ENCODE peak calls at places on chromosomes 2 and 18, in seven cellular contexts. F is breast epithelium, M is AG04450, S is Peyer's patch, G is IMR-90, D is AG10803, T is fibroblast of mammary gland. X is an unnamed sample.

GRCh38 chr2:43127208-43127940 is 99.0 kb downstream of the ZFP36L2 start:
- DNase-seq in F (no peak), M (no peak), S (peak), G (no peak), D (peak), T (peak), X (no peak)

GRCh38 chr2:27027211-27027651 is 5.5 kb upstream of the TMEM214 start:
- DNase-seq in F (no peak), M (no peak), S (no peak), G (no peak), D (no peak), T (no peak), X (no peak)

GRCh38 chr2:28895189-28895893 is 874 bp downstream of the WDR43 start:
- DNase-seq in F (no peak), M (no peak), S (no peak), G (peak), D (peak), T (peak), X (no peak)

GRCh38 chr2:20483496-20483895 is 36.6 kb downstream of the RHOB start:
- DNase-seq in F (no peak), M (no peak), S (no peak), G (no peak), D (no peak), T (peak), X (no peak)

GRCh38 chr2:9897331-9897737 is 54.1 kb downstream of the TAF1B start:
- DNase-seq in F (peak), M (peak), S (no peak), G (peak), D (peak), T (peak), X (peak)

GRCh38 chr2:238290715-238291549 is 2.5 kb upstream of the PER2 start:
- DNase-seq in F (no peak), M (no peak), S (peak), G (no peak), D (no peak), T (no peak), X (no peak)

GRCh38 chr2:137659616-137660015 is 304.7 kb upstream of the HNMT start:
- DNase-seq in F (no peak), M (no peak), S (no peak), G (no peak), D (peak), T (peak), X (no peak)

GRCh38 chr2:33073018-33073417 is 126.3 kb downstream of the LTBP1 start:
- DNase-seq in F (no peak), M (no peak), S (no peak), G (peak), D (no peak), T (no peak), X (no peak)

GRCh38 chr2:1730047-1730937 is 14.0 kb downstream of the PXDN start:
- DNase-seq in F (peak), M (peak), S (no peak), G (peak), D (peak), T (peak), X (peak)

GRCh38 chr2:151192681-151193080 is 69.0 kb downstream of the RBM43 start:
- DNase-seq in F (no peak), M (no peak), S (no peak), G (no peak), D (no peak), T (no peak), X (no peak)

GRCh38 chr2:70070557-70071268 is 16.6 kb upstream of the PCBP1 start:
- DNase-seq in F (no peak), M (peak), S (no peak), G (peak), D (peak), T (peak), X (peak)

DNA sequence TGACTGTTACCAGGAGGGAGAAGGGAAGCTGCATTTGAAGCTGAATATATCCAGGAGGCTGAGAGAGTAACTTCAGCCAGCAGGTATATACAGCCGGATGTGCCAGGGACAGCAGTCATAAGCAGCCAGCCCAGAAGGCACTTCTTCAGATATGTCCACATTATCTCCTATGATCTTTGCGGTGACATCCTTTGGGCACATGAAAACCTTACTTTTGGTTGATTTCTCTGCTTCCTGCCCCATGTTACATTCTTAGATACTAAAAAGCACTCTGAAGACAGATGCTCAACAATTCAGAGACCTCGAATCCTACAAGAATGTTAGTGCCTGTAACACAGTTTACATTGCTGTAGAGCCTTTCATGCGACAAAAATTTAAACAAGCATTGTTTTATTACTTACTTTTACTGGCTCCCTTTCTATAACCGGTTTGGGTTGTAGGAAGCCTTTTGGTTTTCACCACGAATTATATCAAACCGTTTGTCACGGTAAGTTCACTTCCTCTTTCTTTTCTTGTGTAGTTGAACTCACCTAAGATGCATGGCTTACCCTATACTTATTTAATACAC is 50.3 kb upstream of the TLK1 start:
- DNase-seq in F (no peak), M (peak), S (no peak), G (peak), D (peak), T (no peak), X (no peak)
- H3K4me3 ChIP-seq in F (no peak), M (no peak), S (no peak), G (no peak), D (no peak), T (no peak), X (no peak)

DNA sequence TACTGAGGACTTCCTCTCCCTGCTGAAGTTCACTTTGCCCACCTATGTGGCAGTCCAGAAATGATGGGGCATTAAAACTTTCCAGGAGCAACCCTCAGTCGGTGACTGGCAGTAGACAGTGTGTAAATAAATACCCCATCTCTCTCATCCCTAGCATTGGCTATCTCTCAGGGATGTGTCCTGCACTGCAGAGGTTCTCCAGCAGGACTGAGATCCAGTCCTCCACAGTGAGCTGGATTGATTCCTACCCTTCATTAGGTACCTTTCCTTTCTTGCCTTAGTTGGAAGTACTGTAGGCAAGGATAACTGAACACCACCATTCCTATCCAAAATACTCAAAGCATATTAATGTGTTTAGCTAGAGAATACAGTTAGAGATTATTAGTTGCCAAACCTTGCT is 441.8 kb downstream of the SPAG16 start:
- DNase-seq in F (no peak), M (no peak), S (no peak), G (no peak), D (no peak), T (no peak), X (no peak)
- TF ChIP-seq CTCF in F (no peak), M (no peak), S (no peak), G (no peak), D (no peak), T (no peak), X (no peak)

GRCh38 chr2:95026471-95027368 is 1.2 kb downstream of the MAL start:
- DNase-seq in F (no peak), M (no peak), S (no peak), G (no peak), D (no peak), T (no peak), X (no peak)

GRCh38 chr2:95024306-95024880 is 1.1 kb upstream of the MAL start:
- DNase-seq in F (no peak), M (no peak), S (no peak), G (no peak), D (no peak), T (no peak), X (no peak)

GRCh38 chr2:95024960-95025405 is 525 bp upstream of the MAL start:
- DNase-seq in F (no peak), M (no peak), S (no peak), G (no peak), D (no peak), T (no peak), X (no peak)

GRCh38 chr2:95027369-95027720 is 1.8 kb downstream of the MAL start:
- DNase-seq in F (no peak), M (no peak), S (no peak), G (no peak), D (no peak), T (no peak), X (no peak)

DNA sequence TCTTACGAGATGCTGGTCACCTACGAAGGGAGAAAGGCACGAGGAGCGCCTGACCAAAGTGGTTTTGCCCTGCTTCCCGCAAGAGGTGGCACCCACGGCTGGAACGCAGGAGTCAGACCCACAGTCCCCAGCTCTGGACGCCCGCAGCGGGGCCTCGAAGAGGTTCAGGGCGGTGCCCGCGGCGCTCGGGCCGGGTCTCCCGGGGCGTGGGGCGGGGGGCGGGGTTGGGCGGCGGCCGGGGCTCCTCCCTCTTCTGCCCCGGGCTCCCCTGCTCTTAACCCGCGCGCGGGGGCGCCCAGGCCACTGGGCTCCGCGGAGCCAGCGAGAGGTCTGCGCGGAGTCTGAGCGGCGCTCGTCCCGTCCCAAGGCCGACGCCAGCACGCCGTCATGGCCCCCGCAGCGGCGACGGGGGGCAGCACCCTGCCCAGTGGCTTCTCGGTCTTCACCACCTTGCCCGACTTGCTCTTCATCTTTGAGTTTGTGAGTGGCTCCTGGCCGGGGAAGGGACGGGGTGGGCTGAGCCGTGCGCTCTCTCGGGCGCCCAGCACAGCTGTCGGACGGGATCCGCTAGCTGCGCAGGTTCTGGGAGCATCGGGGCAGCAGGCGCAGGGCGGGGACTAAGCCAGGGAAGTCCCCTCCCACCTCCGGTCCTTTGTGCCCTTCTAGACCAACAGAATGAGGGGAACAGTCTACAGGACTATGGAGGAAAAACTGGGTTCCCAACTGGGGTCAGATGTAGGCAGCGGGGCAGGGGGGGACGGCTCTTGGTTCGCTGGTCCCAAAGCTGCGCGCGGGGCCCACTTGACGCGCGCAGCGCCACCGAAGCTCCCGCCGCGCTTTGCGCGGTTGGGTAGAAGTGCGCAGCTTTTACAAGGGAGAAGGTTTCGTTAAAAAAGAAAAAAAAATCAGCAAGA is at the start of gene MAL:
- DNase-seq in F (no peak), M (no peak), S (no peak), G (no peak), D (no peak), T (no peak), X (no peak)
- H3K4me3 ChIP-seq in F (peak), M (no peak), S (peak), G (no peak), D (no peak), T (no peak), X (no peak)

GRCh38 chr2:205776139-205776538 is 93.8 kb downstream of the NRP2 start:
- DNase-seq in F (no peak), M (no peak), S (peak), G (no peak), D (peak), T (peak), X (no peak)
- TF ChIP-seq CTCF in F (no peak), M (peak), S (peak), G (peak), D (peak), T (peak), X (peak)

GRCh38 chr18:12885500-12885899 is 1.5 kb upstream of the PTPN2 start:
- DNase-seq in F (no peak), M (no peak), S (no peak), G (no peak), D (no peak), T (no peak), X (no peak)
- H3K4me3 ChIP-seq in F (no peak), M (no peak), S (no peak), G (no peak), D (no peak), T (no peak), X (no peak)

DNA sequence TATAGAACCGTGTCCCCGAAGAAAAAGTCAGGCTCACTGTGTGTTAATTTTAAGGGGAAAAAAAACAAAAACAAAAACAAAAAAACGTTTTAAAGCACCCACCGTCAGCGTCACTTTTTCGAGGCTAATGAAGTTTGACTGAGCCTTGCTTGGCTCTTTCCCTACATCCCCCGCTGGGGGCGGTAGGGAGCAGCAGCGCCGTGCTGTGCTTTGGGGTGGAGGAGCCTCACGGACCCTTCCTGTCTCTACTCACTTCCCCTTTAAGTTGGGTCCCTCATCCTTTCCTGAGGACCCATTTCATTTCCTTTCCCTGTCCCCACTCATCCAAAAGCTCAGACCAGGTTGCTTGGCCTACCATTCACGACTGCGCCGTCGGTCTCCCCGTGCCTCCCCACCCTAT is 82.8 kb upstream of the RPL31 start:
- DNase-seq in F (no peak), M (no peak), S (no peak), G (no peak), D (no peak), T (no peak), X (no peak)
- TF ChIP-seq CTCF in F (no peak), M (peak), S (peak), G (peak), D (peak), T (peak), X (peak)

DNA sequence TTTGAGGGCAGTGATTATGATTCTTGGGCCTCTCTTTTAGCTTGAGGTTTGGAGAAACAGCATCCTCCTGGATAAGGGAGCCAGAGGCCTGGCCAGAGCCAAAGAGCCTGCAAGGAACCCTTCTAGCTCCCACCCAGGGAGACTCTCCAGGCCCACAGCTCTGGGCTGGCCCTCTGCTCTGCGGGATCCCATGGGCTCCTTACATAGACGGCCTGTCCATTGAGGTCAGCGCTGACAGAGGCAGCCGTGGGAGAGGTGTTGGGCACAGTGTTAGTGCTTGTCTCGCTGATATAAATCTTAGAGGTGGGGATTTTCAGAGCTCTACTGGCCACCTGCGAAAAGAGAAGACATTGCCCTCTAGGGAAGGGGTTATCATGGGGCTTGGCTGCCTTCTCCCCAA is 67.2 kb downstream of the XDH start:
- DNase-seq in F (no peak), M (no peak), S (no peak), G (peak), D (peak), T (peak), X (no peak)
- H3K4me3 ChIP-seq in F (no peak), M (no peak), S (no peak), G (no peak), D (no peak), T (no peak), X (no peak)